ENCODE peak calls at places on chromosomes 7 and 10, in nine cellular contexts. R, L, S, I, J, D, X, U and Z are unnamed samples.

GRCh38 chr7:89029864-89030263 is 234.3 kb upstream of the TEX47 start:
- DNase-seq in L (no peak), D (peak), X (no peak), U (no peak), S (peak), R (no peak), J (no peak), I (no peak), Z (no peak)

GRCh38 chr10:16581202-16581601 is 59.5 kb upstream of the C1QL3 start:
- DNase-seq in J (no peak), D (no peak), I (no peak), U (no peak), L (no peak), R (no peak), S (no peak), X (no peak), Z (no peak)

GRCh38 chr7:18119985-18120384 is 92.3 kb upstream of the PRPS1L1 start:
- DNase-seq in X (no peak), L (peak), I (peak), D (peak), S (no peak), J (peak), R (no peak), U (no peak), Z (no peak)

GRCh38 chr7:74587435-74588126 is 69.9 kb upstream of the GTF2I start:
- DNase-seq in J (peak), D (peak), R (peak), I (peak), L (peak), U (peak), X (peak), S (peak), Z (peak)

GRCh38 chr10:27687326-27687725 is 58.3 kb downstream of the MKX start:
- DNase-seq in I (no peak), L (no peak), X (no peak), R (no peak), U (no peak), J (no peak), D (no peak), S (no peak), Z (no peak)

GRCh38 chr7:19377611-19378339 is 232.6 kb upstream of the FERD3L start:
- DNase-seq in R (peak), L (peak), I (no peak), U (no peak), X (no peak), D (peak), S (peak), J (no peak), Z (no peak)

GRCh38 chr7:150941351-150941982 is 36.7 kb downstream of the KCNH2 start:
- DNase-seq in L (no peak), D (no peak), S (no peak), I (no peak), R (no peak), U (no peak), J (no peak), X (no peak), Z (no peak)

GRCh38 chr10:130691787-130692186 is 555.6 kb downstream of the GLRX3 start:
- DNase-seq in U (no peak), R (no peak), J (no peak), S (no peak), L (no peak), D (no peak), X (no peak), I (no peak), Z (no peak)

GRCh38 chr10:88858493-88858892 is 6.8 kb upstream of the ANKRD22 start:
- DNase-seq in S (peak), D (no peak), J (no peak), L (no peak), I (no peak), U (no peak), X (no peak), R (no peak), Z (no peak)

GRCh38 chr10:35218339-35218955 is 91.8 kb downstream of the CREM start:
- DNase-seq in S (peak), I (peak), R (peak), L (peak), U (peak), X (peak), D (peak), J (peak), Z (peak)

GRCh38 chr7:17325364-17325763 is 26.9 kb downstream of the AHR start:
- DNase-seq in J (peak), L (peak), X (no peak), U (no peak), R (no peak), S (no peak), D (no peak), I (no peak), Z (no peak)

GRCh38 chr7:64515330-64515729 is 47.5 kb downstream of the ZNF680 start:
- DNase-seq in U (no peak), L (no peak), I (no peak), D (peak), X (no peak), S (peak), R (no peak), J (no peak), Z (no peak)

GRCh38 chr10:72087392-72087968 is 871 bp downstream of the SPOCK2 start:
- DNase-seq in S (no peak), J (no peak), I (peak), X (no peak), L (no peak), D (no peak), R (no peak), U (no peak), Z (no peak)

GRCh38 chr10:56370217-56371113 is 9.4 kb upstream of the ZWINT start:
- DNase-seq in D (no peak), I (peak), R (no peak), J (peak), S (no peak), U (peak), L (no peak), X (peak), Z (no peak)

GRCh38 chr10:97034958-97035769 is 150.6 kb downstream of the SLIT1 start:
- DNase-seq in U (no peak), R (no peak), X (no peak), D (no peak), J (no peak), S (no peak), I (no peak), L (no peak), Z (no peak)

GRCh38 chr7:27166475-27167169 is 1.3 kb upstream of the HOXA9 start:
- DNase-seq in U (no peak), L (no peak), R (no peak), D (no peak), J (no peak), S (no peak), X (no peak), I (peak), Z (no peak)

GRCh38 chr10:58662314-58662713 is 149.6 kb downstream of the BICC1 start:
- DNase-seq in I (no peak), X (no peak), S (peak), L (peak), D (peak), J (peak), R (peak), U (no peak), Z (no peak)

GRCh38 chr10:35259769-35260397 is 76.4 kb upstream of the CCNY start:
- DNase-seq in D (peak), R (peak), X (no peak), J (peak), I (no peak), L (peak), S (peak), U (peak), Z (no peak)

GRCh38 chr10:68334672-68335467 is 2.1 kb upstream of the PBLD start:
- DNase-seq in R (no peak), L (no peak), X (no peak), I (no peak), D (no peak), J (no peak), S (no peak), U (no peak), Z (no peak)

GRCh38 chr7:99794585-99795502 is 10.9 kb upstream of the CYP3A4 start:
- DNase-seq in S (no peak), D (peak), U (no peak), I (no peak), R (no peak), L (no peak), X (no peak), J (peak), Z (no peak)

GRCh38 chr10:102635377-102635776 is 8.9 kb upstream of the TRIM8 start:
- DNase-seq in L (no peak), S (no peak), U (no peak), I (no peak), J (no peak), R (no peak), D (no peak), X (no peak), Z (no peak)

DNA sequence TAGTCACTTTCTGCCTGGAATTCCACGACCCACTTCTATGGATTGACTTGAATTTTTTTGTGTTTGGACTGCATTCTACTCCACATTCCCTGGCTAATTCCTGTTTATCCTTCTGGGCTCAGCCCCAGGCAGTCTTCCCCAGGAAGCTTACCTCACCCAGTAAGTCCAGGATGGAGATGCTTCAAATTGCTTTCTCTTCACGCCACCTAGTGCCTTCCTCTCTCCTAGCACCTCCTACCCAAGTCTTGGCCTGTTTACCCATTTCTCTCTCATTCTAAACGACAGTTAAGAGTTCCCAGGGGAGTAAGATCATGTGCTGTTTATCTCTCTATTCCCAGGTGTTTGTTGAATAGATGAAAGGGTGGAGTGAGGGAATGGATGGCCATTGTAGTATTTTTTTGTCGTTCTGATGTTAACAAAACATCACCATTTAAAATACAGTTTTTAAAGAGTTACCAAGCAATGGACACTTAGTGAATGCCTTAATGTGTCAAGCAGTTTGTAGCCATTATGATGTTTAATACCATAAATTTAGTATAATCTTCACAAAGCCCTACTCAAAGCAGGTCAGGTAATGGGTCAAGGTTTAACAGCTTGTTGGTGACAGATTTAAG is 45.5 kb upstream of the TARP start:
- DNase-seq in S (peak), R (peak), I (peak), X (peak), L (peak), D (peak), U (peak), J (peak), Z (no peak)
- TF ChIP-seq CTCF in S (peak), R (peak), I (peak), X (peak), L (peak), D (peak), U (peak), J (peak), Z (peak)

GRCh38 chr7:21981524-21981923 is 35.8 kb upstream of the CDCA7L start:
- DNase-seq in J (no peak), R (no peak), D (no peak), X (no peak), L (no peak), S (no peak), U (no peak), I (no peak), Z (no peak)
- TF ChIP-seq CTCF in J (no peak), R (no peak), D (no peak), X (no peak), L (no peak), S (no peak), U (no peak), I (no peak), Z (no peak)

GRCh38 chr10:13371879-13372470 is 23.9 kb upstream of the SEPHS1 start:
- DNase-seq in L (peak), X (peak), U (peak), S (peak), D (peak), R (peak), I (peak), J (peak), Z (peak)
- TF ChIP-seq CTCF in L (peak), X (peak), U (peak), S (peak), D (peak), R (peak), I (peak), J (peak), Z (peak)

GRCh38 chr10:23438547-23439451 is at the start of gene OTUD1:
- DNase-seq in X (peak), R (peak), U (peak), D (peak), J (peak), L (peak), S (peak), I (peak), Z (peak)
- TF ChIP-seq CTCF in X (no peak), R (peak), U (no peak), D (peak), J (no peak), L (peak), S (no peak), I (peak), Z (no peak)

DNA sequence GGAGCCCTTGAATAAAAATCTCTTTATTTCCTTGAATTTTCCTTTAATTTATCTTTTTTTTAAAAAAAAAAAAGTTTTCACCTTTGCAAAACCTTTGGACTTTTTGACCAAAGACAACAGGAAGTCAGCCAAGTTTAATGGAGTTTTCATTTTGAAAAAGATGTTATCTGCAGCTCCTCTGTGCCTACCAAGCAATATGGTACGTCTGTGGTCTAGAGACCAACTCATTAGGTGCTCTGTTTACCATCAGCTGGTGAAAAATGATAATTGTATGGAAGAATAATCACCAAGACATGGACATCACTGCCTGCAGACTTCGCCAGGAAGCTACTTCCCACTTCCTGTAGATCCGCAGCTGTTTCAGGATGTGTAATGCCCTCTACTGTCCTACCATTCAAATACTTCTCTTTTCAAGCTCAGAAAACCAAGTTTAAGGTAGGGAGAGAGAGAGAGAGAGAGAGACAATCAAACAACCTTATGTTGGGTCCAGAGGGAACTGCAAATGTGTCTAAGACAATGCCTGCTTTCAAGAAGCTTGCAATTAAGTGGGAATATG is 18.7 kb downstream of the PLXNA4 start:
- DNase-seq in S (no peak), U (peak), R (no peak), X (no peak), L (peak), I (no peak), J (peak), D (peak), Z (no peak)
- TF ChIP-seq CTCF in S (no peak), U (peak), R (no peak), X (no peak), L (no peak), I (peak), J (peak), D (peak), Z (no peak)

GRCh38 chr7:143287935-143288826 is at the start of gene CASP2:
- DNase-seq in L (peak), D (peak), R (peak), U (peak), S (peak), I (peak), J (peak), X (peak), Z (peak)
- TF ChIP-seq CTCF in L (peak), D (peak), R (peak), U (peak), S (no peak), I (peak), J (peak), X (peak), Z (no peak)

GRCh38 chr7:50590535-50590934 is 25.3 kb upstream of the DDC start:
- DNase-seq in X (no peak), S (no peak), L (no peak), R (no peak), I (no peak), J (no peak), D (no peak), U (no peak), Z (no peak)

GRCh38 chr7:50588937-50589336 is 23.7 kb upstream of the DDC start:
- DNase-seq in D (peak), J (peak), R (no peak), U (peak), S (no peak), X (no peak), L (no peak), I (no peak), Z (no peak)

GRCh38 chr7:50589362-50589761 is 24.2 kb upstream of the DDC start:
- DNase-seq in L (no peak), X (no peak), U (no peak), S (no peak), R (no peak), I (no peak), J (no peak), D (no peak), Z (no peak)

GRCh38 chr7:50584793-50585399 is 19.7 kb upstream of the DDC start:
- DNase-seq in X (no peak), U (no peak), L (no peak), I (no peak), D (no peak), J (no peak), S (peak), R (no peak), Z (peak)

GRCh38 chr7:50587737-50588136 is 22.5 kb upstream of the DDC start:
- DNase-seq in I (no peak), X (no peak), J (no peak), S (no peak), U (no peak), D (no peak), L (no peak), R (no peak), Z (no peak)
- TF ChIP-seq CTCF in I (no peak), X (no peak), J (no peak), S (no peak), U (no peak), D (no peak), L (no peak), R (no peak), Z (no peak)

GRCh38 chr7:83271212-83272099 is 108.8 kb upstream of the PCLO start:
- DNase-seq in D (peak), X (peak), S (peak), I (peak), U (no peak), J (peak), L (peak), R (peak), Z (no peak)
- TF ChIP-seq CTCF in D (peak), X (no peak), S (peak), I (peak), U (no peak), J (peak), L (peak), R (peak), Z (no peak)